ENCODE peak calls at places on chromosomes 12 and 14, in ten cellular contexts. One of them, this sample, is unnamed.

GRCh38 chr12:87768884-87769283 is 260.3 kb downstream of the C12orf50 start:
- DNase-seq in NT2/D1: no peak
- DNase-seq in breast epithelium: no peak
- DNase-seq in activated CD8-positive, alpha-beta memory T cell treated with anti-CD3 and anti-CD28 coated beads for 24 hours: no peak
- DNase-seq in CD4-positive, CD25-positive, alpha-beta regulatory T cell: no peak
- DNase-seq in ELR: no peak
- DNase-seq in left ventricle myocardium superior: no peak
- DNase-seq in fibroblast of lung: no peak
- DNase-seq in activated T-helper 1 cell treated with anti-CD3 and anti-CD28 coated beads, Interleukin-12 subunit alpha, Interleukin-12 subunit beta, Interleukin-2, Interleukin-4 antibody, amounts not matched to agents 30 ng/mL and 10 ng/mL and 1 ng/mL, durations not matched to agents 14 hours and 24 hours and 36 hours: no peak
- DNase-seq in GDM1: no peak
- DNase-seq in this sample: no peak

GRCh38 chr12:32615441-32615840 is 63.7 kb upstream of the DNM1L start:
- DNase-seq in NT2/D1: no peak
- DNase-seq in breast epithelium: no peak
- DNase-seq in activated CD8-positive, alpha-beta memory T cell treated with anti-CD3 and anti-CD28 coated beads for 24 hours: no peak
- DNase-seq in CD4-positive, CD25-positive, alpha-beta regulatory T cell: no peak
- DNase-seq in ELR: no peak
- DNase-seq in left ventricle myocardium superior: no peak
- DNase-seq in fibroblast of lung: no peak
- DNase-seq in activated T-helper 1 cell treated with anti-CD3 and anti-CD28 coated beads, Interleukin-12 subunit alpha, Interleukin-12 subunit beta, Interleukin-2, Interleukin-4 antibody, amounts not matched to agents 30 ng/mL and 10 ng/mL and 1 ng/mL, durations not matched to agents 14 hours and 24 hours and 36 hours: no peak
- DNase-seq in GDM1: no peak
- DNase-seq in this sample: no peak

GRCh38 chr12:22190-22529 is 44.4 kb upstream of the IQSEC3 start:
- DNase-seq in NT2/D1: no peak
- DNase-seq in breast epithelium: no peak
- DNase-seq in activated CD8-positive, alpha-beta memory T cell treated with anti-CD3 and anti-CD28 coated beads for 24 hours: no peak
- DNase-seq in CD4-positive, CD25-positive, alpha-beta regulatory T cell: peak; percentile 23
- DNase-seq in ELR: no peak
- DNase-seq in left ventricle myocardium superior: no peak
- DNase-seq in fibroblast of lung: no peak
- DNase-seq in activated T-helper 1 cell treated with anti-CD3 and anti-CD28 coated beads, Interleukin-12 subunit alpha, Interleukin-12 subunit beta, Interleukin-2, Interleukin-4 antibody, amounts not matched to agents 30 ng/mL and 10 ng/mL and 1 ng/mL, durations not matched to agents 14 hours and 24 hours and 36 hours: no peak
- DNase-seq in GDM1: no peak
- DNase-seq in this sample: no peak

GRCh38 chr12:101713059-101713682 is 15.7 kb downstream of the CHPT1 start:
- DNase-seq in NT2/D1: no peak
- DNase-seq in breast epithelium: no peak
- DNase-seq in activated CD8-positive, alpha-beta memory T cell treated with anti-CD3 and anti-CD28 coated beads for 24 hours: no peak
- DNase-seq in CD4-positive, CD25-positive, alpha-beta regulatory T cell: no peak
- DNase-seq in ELR: no peak
- DNase-seq in left ventricle myocardium superior: peak; percentile 44
- DNase-seq in fibroblast of lung: no peak
- DNase-seq in activated T-helper 1 cell treated with anti-CD3 and anti-CD28 coated beads, Interleukin-12 subunit alpha, Interleukin-12 subunit beta, Interleukin-2, Interleukin-4 antibody, amounts not matched to agents 30 ng/mL and 10 ng/mL and 1 ng/mL, durations not matched to agents 14 hours and 24 hours and 36 hours: no peak
- DNase-seq in GDM1: no peak
- DNase-seq in this sample: peak; percentile 22

GRCh38 chr12:108826807-108827721 is 30.3 kb downstream of the SSH1 start:
- DNase-seq in NT2/D1: no peak
- DNase-seq in breast epithelium: no peak
- DNase-seq in activated CD8-positive, alpha-beta memory T cell treated with anti-CD3 and anti-CD28 coated beads for 24 hours: no peak
- DNase-seq in CD4-positive, CD25-positive, alpha-beta regulatory T cell: no peak
- DNase-seq in ELR: peak; percentile 58
- DNase-seq in left ventricle myocardium superior: no peak
- DNase-seq in fibroblast of lung: peak; percentile 79
- DNase-seq in activated T-helper 1 cell treated with anti-CD3 and anti-CD28 coated beads, Interleukin-12 subunit alpha, Interleukin-12 subunit beta, Interleukin-2, Interleukin-4 antibody, amounts not matched to agents 30 ng/mL and 10 ng/mL and 1 ng/mL, durations not matched to agents 14 hours and 24 hours and 36 hours: no peak
- DNase-seq in GDM1: no peak
- DNase-seq in this sample: no peak

GRCh38 chr12:101920906-101921305 is 43.5 kb downstream of the DRAM1 start:
- DNase-seq in NT2/D1: no peak
- DNase-seq in breast epithelium: no peak
- DNase-seq in activated CD8-positive, alpha-beta memory T cell treated with anti-CD3 and anti-CD28 coated beads for 24 hours: no peak
- DNase-seq in CD4-positive, CD25-positive, alpha-beta regulatory T cell: no peak
- DNase-seq in ELR: no peak
- DNase-seq in left ventricle myocardium superior: no peak
- DNase-seq in fibroblast of lung: peak; percentile 57
- DNase-seq in activated T-helper 1 cell treated with anti-CD3 and anti-CD28 coated beads, Interleukin-12 subunit alpha, Interleukin-12 subunit beta, Interleukin-2, Interleukin-4 antibody, amounts not matched to agents 30 ng/mL and 10 ng/mL and 1 ng/mL, durations not matched to agents 14 hours and 24 hours and 36 hours: no peak
- DNase-seq in GDM1: no peak
- DNase-seq in this sample: no peak

GRCh38 chr12:46497739-46498138 is 125.2 kb upstream of the SLC38A2 start:
- DNase-seq in NT2/D1: no peak
- DNase-seq in breast epithelium: no peak
- DNase-seq in activated CD8-positive, alpha-beta memory T cell treated with anti-CD3 and anti-CD28 coated beads for 24 hours: no peak
- DNase-seq in CD4-positive, CD25-positive, alpha-beta regulatory T cell: no peak
- DNase-seq in ELR: no peak
- DNase-seq in left ventricle myocardium superior: no peak
- DNase-seq in fibroblast of lung: no peak
- DNase-seq in activated T-helper 1 cell treated with anti-CD3 and anti-CD28 coated beads, Interleukin-12 subunit alpha, Interleukin-12 subunit beta, Interleukin-2, Interleukin-4 antibody, amounts not matched to agents 30 ng/mL and 10 ng/mL and 1 ng/mL, durations not matched to agents 14 hours and 24 hours and 36 hours: no peak
- DNase-seq in GDM1: no peak
- DNase-seq in this sample: no peak

GRCh38 chr12:132084681-132085635 is 59.2 kb downstream of the DDX51 start:
- DNase-seq in NT2/D1: no peak
- DNase-seq in breast epithelium: no peak
- DNase-seq in activated CD8-positive, alpha-beta memory T cell treated with anti-CD3 and anti-CD28 coated beads for 24 hours: peak; percentile 77
- DNase-seq in CD4-positive, CD25-positive, alpha-beta regulatory T cell: peak; percentile 58
- DNase-seq in ELR: peak; percentile 79
- DNase-seq in left ventricle myocardium superior: peak; percentile 79
- DNase-seq in fibroblast of lung: peak; percentile 42
- DNase-seq in activated T-helper 1 cell treated with anti-CD3 and anti-CD28 coated beads, Interleukin-12 subunit alpha, Interleukin-12 subunit beta, Interleukin-2, Interleukin-4 antibody, amounts not matched to agents 30 ng/mL and 10 ng/mL and 1 ng/mL, durations not matched to agents 14 hours and 24 hours and 36 hours: peak; percentile 41
- DNase-seq in GDM1: peak; percentile 18
- DNase-seq in this sample: peak; percentile 26

GRCh38 chr14:58607571-58608317 is 30.0 kb upstream of the DACT1 start:
- DNase-seq in NT2/D1: no peak
- DNase-seq in breast epithelium: no peak
- DNase-seq in activated CD8-positive, alpha-beta memory T cell treated with anti-CD3 and anti-CD28 coated beads for 24 hours: no peak
- DNase-seq in CD4-positive, CD25-positive, alpha-beta regulatory T cell: no peak
- DNase-seq in ELR: peak; percentile 85
- DNase-seq in left ventricle myocardium superior: no peak
- DNase-seq in fibroblast of lung: peak; percentile 83
- DNase-seq in activated T-helper 1 cell treated with anti-CD3 and anti-CD28 coated beads, Interleukin-12 subunit alpha, Interleukin-12 subunit beta, Interleukin-2, Interleukin-4 antibody, amounts not matched to agents 30 ng/mL and 10 ng/mL and 1 ng/mL, durations not matched to agents 14 hours and 24 hours and 36 hours: no peak
- DNase-seq in GDM1: no peak
- DNase-seq in this sample: peak; percentile 42

GRCh38 chr12:3261782-3262359 is 184.7 kb downstream of the TSPAN9 start:
- DNase-seq in NT2/D1: no peak
- DNase-seq in breast epithelium: no peak
- DNase-seq in activated CD8-positive, alpha-beta memory T cell treated with anti-CD3 and anti-CD28 coated beads for 24 hours: no peak
- DNase-seq in CD4-positive, CD25-positive, alpha-beta regulatory T cell: no peak
- DNase-seq in ELR: no peak
- DNase-seq in left ventricle myocardium superior: no peak
- DNase-seq in fibroblast of lung: no peak
- DNase-seq in activated T-helper 1 cell treated with anti-CD3 and anti-CD28 coated beads, Interleukin-12 subunit alpha, Interleukin-12 subunit beta, Interleukin-2, Interleukin-4 antibody, amounts not matched to agents 30 ng/mL and 10 ng/mL and 1 ng/mL, durations not matched to agents 14 hours and 24 hours and 36 hours: no peak
- DNase-seq in GDM1: no peak
- DNase-seq in this sample: peak; percentile 9

GRCh38 chr12:6213969-6214368 is 13.8 kb downstream of the CD9 start:
- DNase-seq in NT2/D1: no peak
- DNase-seq in breast epithelium: no peak
- DNase-seq in activated CD8-positive, alpha-beta memory T cell treated with anti-CD3 and anti-CD28 coated beads for 24 hours: no peak
- DNase-seq in CD4-positive, CD25-positive, alpha-beta regulatory T cell: no peak
- DNase-seq in ELR: no peak
- DNase-seq in left ventricle myocardium superior: no peak
- DNase-seq in fibroblast of lung: no peak
- DNase-seq in activated T-helper 1 cell treated with anti-CD3 and anti-CD28 coated beads, Interleukin-12 subunit alpha, Interleukin-12 subunit beta, Interleukin-2, Interleukin-4 antibody, amounts not matched to agents 30 ng/mL and 10 ng/mL and 1 ng/mL, durations not matched to agents 14 hours and 24 hours and 36 hours: no peak
- DNase-seq in GDM1: no peak
- DNase-seq in this sample: no peak

GRCh38 chr12:55043542-55043941 is 23.8 kb downstream of the NEUROD4 start:
- DNase-seq in NT2/D1: no peak
- DNase-seq in breast epithelium: no peak
- DNase-seq in activated CD8-positive, alpha-beta memory T cell treated with anti-CD3 and anti-CD28 coated beads for 24 hours: no peak
- DNase-seq in CD4-positive, CD25-positive, alpha-beta regulatory T cell: no peak
- DNase-seq in ELR: no peak
- DNase-seq in left ventricle myocardium superior: no peak
- DNase-seq in fibroblast of lung: no peak
- DNase-seq in activated T-helper 1 cell treated with anti-CD3 and anti-CD28 coated beads, Interleukin-12 subunit alpha, Interleukin-12 subunit beta, Interleukin-2, Interleukin-4 antibody, amounts not matched to agents 30 ng/mL and 10 ng/mL and 1 ng/mL, durations not matched to agents 14 hours and 24 hours and 36 hours: no peak
- DNase-seq in GDM1: no peak
- DNase-seq in this sample: no peak

GRCh38 chr12:27965966-27966365 is 6.6 kb downstream of the PTHLH start:
- DNase-seq in NT2/D1: no peak
- DNase-seq in breast epithelium: no peak
- DNase-seq in activated CD8-positive, alpha-beta memory T cell treated with anti-CD3 and anti-CD28 coated beads for 24 hours: no peak
- DNase-seq in CD4-positive, CD25-positive, alpha-beta regulatory T cell: no peak
- DNase-seq in ELR: peak; percentile 85
- DNase-seq in left ventricle myocardium superior: no peak
- DNase-seq in fibroblast of lung: peak; percentile 62
- DNase-seq in activated T-helper 1 cell treated with anti-CD3 and anti-CD28 coated beads, Interleukin-12 subunit alpha, Interleukin-12 subunit beta, Interleukin-2, Interleukin-4 antibody, amounts not matched to agents 30 ng/mL and 10 ng/mL and 1 ng/mL, durations not matched to agents 14 hours and 24 hours and 36 hours: no peak
- DNase-seq in GDM1: no peak
- DNase-seq in this sample: no peak

GRCh38 chr14:40870252-40870651 is 736.4 kb upstream of the LRFN5 start:
- DNase-seq in NT2/D1: no peak
- DNase-seq in breast epithelium: no peak
- DNase-seq in activated CD8-positive, alpha-beta memory T cell treated with anti-CD3 and anti-CD28 coated beads for 24 hours: no peak
- DNase-seq in CD4-positive, CD25-positive, alpha-beta regulatory T cell: no peak
- DNase-seq in ELR: no peak
- DNase-seq in left ventricle myocardium superior: no peak
- DNase-seq in fibroblast of lung: no peak
- DNase-seq in activated T-helper 1 cell treated with anti-CD3 and anti-CD28 coated beads, Interleukin-12 subunit alpha, Interleukin-12 subunit beta, Interleukin-2, Interleukin-4 antibody, amounts not matched to agents 30 ng/mL and 10 ng/mL and 1 ng/mL, durations not matched to agents 14 hours and 24 hours and 36 hours: no peak
- DNase-seq in GDM1: no peak
- DNase-seq in this sample: no peak

GRCh38 chr12:106359620-106360399 is 2.3 kb downstream of the POLR3B start:
- DNase-seq in NT2/D1: no peak
- DNase-seq in breast epithelium: no peak
- DNase-seq in activated CD8-positive, alpha-beta memory T cell treated with anti-CD3 and anti-CD28 coated beads for 24 hours: no peak
- DNase-seq in CD4-positive, CD25-positive, alpha-beta regulatory T cell: no peak
- DNase-seq in ELR: no peak
- DNase-seq in left ventricle myocardium superior: no peak
- DNase-seq in fibroblast of lung: no peak
- DNase-seq in activated T-helper 1 cell treated with anti-CD3 and anti-CD28 coated beads, Interleukin-12 subunit alpha, Interleukin-12 subunit beta, Interleukin-2, Interleukin-4 antibody, amounts not matched to agents 30 ng/mL and 10 ng/mL and 1 ng/mL, durations not matched to agents 14 hours and 24 hours and 36 hours: no peak
- DNase-seq in GDM1: no peak
- DNase-seq in this sample: no peak

GRCh38 chr12:91182664-91183455 is at the start of gene DCN:
- DNase-seq in NT2/D1: no peak
- DNase-seq in breast epithelium: no peak
- DNase-seq in activated CD8-positive, alpha-beta memory T cell treated with anti-CD3 and anti-CD28 coated beads for 24 hours: no peak
- DNase-seq in CD4-positive, CD25-positive, alpha-beta regulatory T cell: no peak
- DNase-seq in ELR: peak; percentile 10
- DNase-seq in left ventricle myocardium superior: no peak
- DNase-seq in fibroblast of lung: peak; percentile 72
- DNase-seq in activated T-helper 1 cell treated with anti-CD3 and anti-CD28 coated beads, Interleukin-12 subunit alpha, Interleukin-12 subunit beta, Interleukin-2, Interleukin-4 antibody, amounts not matched to agents 30 ng/mL and 10 ng/mL and 1 ng/mL, durations not matched to agents 14 hours and 24 hours and 36 hours: no peak
- DNase-seq in GDM1: no peak
- DNase-seq in this sample: peak; percentile 30

GRCh38 chr12:113061061-113061694 is 4.6 kb downstream of the DTX1 start:
- DNase-seq in NT2/D1: no peak
- DNase-seq in breast epithelium: no peak
- DNase-seq in activated CD8-positive, alpha-beta memory T cell treated with anti-CD3 and anti-CD28 coated beads for 24 hours: no peak
- DNase-seq in CD4-positive, CD25-positive, alpha-beta regulatory T cell: no peak
- DNase-seq in ELR: no peak
- DNase-seq in left ventricle myocardium superior: no peak
- DNase-seq in fibroblast of lung: no peak
- DNase-seq in activated T-helper 1 cell treated with anti-CD3 and anti-CD28 coated beads, Interleukin-12 subunit alpha, Interleukin-12 subunit beta, Interleukin-2, Interleukin-4 antibody, amounts not matched to agents 30 ng/mL and 10 ng/mL and 1 ng/mL, durations not matched to agents 14 hours and 24 hours and 36 hours: no peak
- DNase-seq in GDM1: no peak
- DNase-seq in this sample: no peak

GRCh38 chr12:96350982-96351381 is 49.3 kb downstream of the CDK17 start:
- DNase-seq in NT2/D1: no peak
- DNase-seq in breast epithelium: no peak
- DNase-seq in activated CD8-positive, alpha-beta memory T cell treated with anti-CD3 and anti-CD28 coated beads for 24 hours: no peak
- DNase-seq in CD4-positive, CD25-positive, alpha-beta regulatory T cell: no peak
- DNase-seq in ELR: peak; percentile 34
- DNase-seq in left ventricle myocardium superior: no peak
- DNase-seq in fibroblast of lung: no peak
- DNase-seq in activated T-helper 1 cell treated with anti-CD3 and anti-CD28 coated beads, Interleukin-12 subunit alpha, Interleukin-12 subunit beta, Interleukin-2, Interleukin-4 antibody, amounts not matched to agents 30 ng/mL and 10 ng/mL and 1 ng/mL, durations not matched to agents 14 hours and 24 hours and 36 hours: no peak
- DNase-seq in GDM1: no peak
- DNase-seq in this sample: no peak

GRCh38 chr14:79186523-79186922 is 1016.4 kb downstream of the NRXN3 start:
- DNase-seq in NT2/D1: no peak
- DNase-seq in breast epithelium: no peak
- DNase-seq in activated CD8-positive, alpha-beta memory T cell treated with anti-CD3 and anti-CD28 coated beads for 24 hours: no peak
- DNase-seq in CD4-positive, CD25-positive, alpha-beta regulatory T cell: no peak
- DNase-seq in ELR: peak; percentile 1
- DNase-seq in left ventricle myocardium superior: no peak
- DNase-seq in fibroblast of lung: peak; percentile 41
- DNase-seq in activated T-helper 1 cell treated with anti-CD3 and anti-CD28 coated beads, Interleukin-12 subunit alpha, Interleukin-12 subunit beta, Interleukin-2, Interleukin-4 antibody, amounts not matched to agents 30 ng/mL and 10 ng/mL and 1 ng/mL, durations not matched to agents 14 hours and 24 hours and 36 hours: no peak
- DNase-seq in GDM1: no peak
- DNase-seq in this sample: no peak

GRCh38 chr14:99946652-99947489 is 118.4 kb upstream of the EVL start:
- DNase-seq in NT2/D1: no peak
- DNase-seq in breast epithelium: no peak
- DNase-seq in activated CD8-positive, alpha-beta memory T cell treated with anti-CD3 and anti-CD28 coated beads for 24 hours: peak; percentile 83
- DNase-seq in CD4-positive, CD25-positive, alpha-beta regulatory T cell: peak; percentile 33
- DNase-seq in ELR: peak; percentile 46
- DNase-seq in left ventricle myocardium superior: no peak
- DNase-seq in fibroblast of lung: no peak
- DNase-seq in activated T-helper 1 cell treated with anti-CD3 and anti-CD28 coated beads, Interleukin-12 subunit alpha, Interleukin-12 subunit beta, Interleukin-2, Interleukin-4 antibody, amounts not matched to agents 30 ng/mL and 10 ng/mL and 1 ng/mL, durations not matched to agents 14 hours and 24 hours and 36 hours: peak; percentile 26
- DNase-seq in GDM1: no peak
- DNase-seq in this sample: no peak

GRCh38 chr12:108090107-108090899 is 38.8 kb upstream of the WSCD2 start:
- DNase-seq in NT2/D1: peak; percentile 40
- DNase-seq in breast epithelium: no peak
- DNase-seq in activated CD8-positive, alpha-beta memory T cell treated with anti-CD3 and anti-CD28 coated beads for 24 hours: no peak
- DNase-seq in CD4-positive, CD25-positive, alpha-beta regulatory T cell: no peak
- DNase-seq in ELR: no peak
- DNase-seq in left ventricle myocardium superior: no peak
- DNase-seq in fibroblast of lung: no peak
- DNase-seq in activated T-helper 1 cell treated with anti-CD3 and anti-CD28 coated beads, Interleukin-12 subunit alpha, Interleukin-12 subunit beta, Interleukin-2, Interleukin-4 antibody, amounts not matched to agents 30 ng/mL and 10 ng/mL and 1 ng/mL, durations not matched to agents 14 hours and 24 hours and 36 hours: no peak
- DNase-seq in GDM1: no peak
- DNase-seq in this sample: no peak

GRCh38 chr14:32134448-32135070 is 57.5 kb downstream of the ARHGAP5 start:
- DNase-seq in NT2/D1: no peak
- DNase-seq in breast epithelium: no peak
- DNase-seq in activated CD8-positive, alpha-beta memory T cell treated with anti-CD3 and anti-CD28 coated beads for 24 hours: no peak
- DNase-seq in CD4-positive, CD25-positive, alpha-beta regulatory T cell: no peak
- DNase-seq in ELR: peak; percentile 74
- DNase-seq in left ventricle myocardium superior: no peak
- DNase-seq in fibroblast of lung: peak; percentile 67
- DNase-seq in activated T-helper 1 cell treated with anti-CD3 and anti-CD28 coated beads, Interleukin-12 subunit alpha, Interleukin-12 subunit beta, Interleukin-2, Interleukin-4 antibody, amounts not matched to agents 30 ng/mL and 10 ng/mL and 1 ng/mL, durations not matched to agents 14 hours and 24 hours and 36 hours: no peak
- DNase-seq in GDM1: no peak
- DNase-seq in this sample: no peak

GRCh38 chr12:1594045-1594294 is 411 bp downstream of the FBXL14 start:
- DNase-seq in NT2/D1: peak; percentile 75
- DNase-seq in breast epithelium: no peak
- DNase-seq in activated CD8-positive, alpha-beta memory T cell treated with anti-CD3 and anti-CD28 coated beads for 24 hours: no peak
- DNase-seq in CD4-positive, CD25-positive, alpha-beta regulatory T cell: peak; percentile 80
- DNase-seq in ELR: peak; percentile 82
- DNase-seq in left ventricle myocardium superior: no peak
- DNase-seq in fibroblast of lung: peak; percentile 64
- DNase-seq in activated T-helper 1 cell treated with anti-CD3 and anti-CD28 coated beads, Interleukin-12 subunit alpha, Interleukin-12 subunit beta, Interleukin-2, Interleukin-4 antibody, amounts not matched to agents 30 ng/mL and 10 ng/mL and 1 ng/mL, durations not matched to agents 14 hours and 24 hours and 36 hours: no peak
- DNase-seq in GDM1: peak; percentile 70
- DNase-seq in this sample: no peak

GRCh38 chr14:83583201-83583600 is 1946.7 kb upstream of the FLRT2 start:
- DNase-seq in NT2/D1: no peak
- DNase-seq in breast epithelium: no peak
- DNase-seq in activated CD8-positive, alpha-beta memory T cell treated with anti-CD3 and anti-CD28 coated beads for 24 hours: no peak
- DNase-seq in CD4-positive, CD25-positive, alpha-beta regulatory T cell: no peak
- DNase-seq in ELR: no peak
- DNase-seq in left ventricle myocardium superior: no peak
- DNase-seq in fibroblast of lung: no peak
- DNase-seq in activated T-helper 1 cell treated with anti-CD3 and anti-CD28 coated beads, Interleukin-12 subunit alpha, Interleukin-12 subunit beta, Interleukin-2, Interleukin-4 antibody, amounts not matched to agents 30 ng/mL and 10 ng/mL and 1 ng/mL, durations not matched to agents 14 hours and 24 hours and 36 hours: no peak
- DNase-seq in GDM1: no peak
- DNase-seq in this sample: no peak

GRCh38 chr14:50763386-50764007 is 67.5 kb downstream of the NIN start:
- DNase-seq in NT2/D1: no peak
- DNase-seq in breast epithelium: no peak
- DNase-seq in activated CD8-positive, alpha-beta memory T cell treated with anti-CD3 and anti-CD28 coated beads for 24 hours: no peak
- DNase-seq in CD4-positive, CD25-positive, alpha-beta regulatory T cell: no peak
- DNase-seq in ELR: peak; percentile 82
- DNase-seq in left ventricle myocardium superior: no peak
- DNase-seq in fibroblast of lung: peak; percentile 88
- DNase-seq in activated T-helper 1 cell treated with anti-CD3 and anti-CD28 coated beads, Interleukin-12 subunit alpha, Interleukin-12 subunit beta, Interleukin-2, Interleukin-4 antibody, amounts not matched to agents 30 ng/mL and 10 ng/mL and 1 ng/mL, durations not matched to agents 14 hours and 24 hours and 36 hours: no peak
- DNase-seq in GDM1: no peak
- DNase-seq in this sample: peak; percentile 85

GRCh38 chr14:96762650-96763049 is 34.5 kb upstream of the VRK1 start:
- DNase-seq in NT2/D1: peak; percentile 25
- DNase-seq in breast epithelium: no peak
- DNase-seq in activated CD8-positive, alpha-beta memory T cell treated with anti-CD3 and anti-CD28 coated beads for 24 hours: peak; percentile 49
- DNase-seq in CD4-positive, CD25-positive, alpha-beta regulatory T cell: peak; percentile 75
- DNase-seq in ELR: peak; percentile 78
- DNase-seq in left ventricle myocardium superior: no peak
- DNase-seq in fibroblast of lung: peak; percentile 50
- DNase-seq in activated T-helper 1 cell treated with anti-CD3 and anti-CD28 coated beads, Interleukin-12 subunit alpha, Interleukin-12 subunit beta, Interleukin-2, Interleukin-4 antibody, amounts not matched to agents 30 ng/mL and 10 ng/mL and 1 ng/mL, durations not matched to agents 14 hours and 24 hours and 36 hours: peak; percentile 4
- DNase-seq in GDM1: peak; percentile 23
- DNase-seq in this sample: no peak

GRCh38 chr12:58465418-58465817 is 454.9 kb downstream of the LRIG3 start:
- DNase-seq in NT2/D1: no peak
- DNase-seq in breast epithelium: no peak
- DNase-seq in activated CD8-positive, alpha-beta memory T cell treated with anti-CD3 and anti-CD28 coated beads for 24 hours: no peak
- DNase-seq in CD4-positive, CD25-positive, alpha-beta regulatory T cell: no peak
- DNase-seq in ELR: peak; percentile 30
- DNase-seq in left ventricle myocardium superior: no peak
- DNase-seq in fibroblast of lung: peak; percentile 50
- DNase-seq in activated T-helper 1 cell treated with anti-CD3 and anti-CD28 coated beads, Interleukin-12 subunit alpha, Interleukin-12 subunit beta, Interleukin-2, Interleukin-4 antibody, amounts not matched to agents 30 ng/mL and 10 ng/mL and 1 ng/mL, durations not matched to agents 14 hours and 24 hours and 36 hours: no peak
- DNase-seq in GDM1: no peak
- DNase-seq in this sample: no peak

GRCh38 chr12:75245108-75245507 is 35.5 kb upstream of the KCNC2 start:
- DNase-seq in NT2/D1: no peak
- DNase-seq in breast epithelium: no peak
- DNase-seq in activated CD8-positive, alpha-beta memory T cell treated with anti-CD3 and anti-CD28 coated beads for 24 hours: no peak
- DNase-seq in CD4-positive, CD25-positive, alpha-beta regulatory T cell: no peak
- DNase-seq in ELR: no peak
- DNase-seq in left ventricle myocardium superior: no peak
- DNase-seq in fibroblast of lung: no peak
- DNase-seq in activated T-helper 1 cell treated with anti-CD3 and anti-CD28 coated beads, Interleukin-12 subunit alpha, Interleukin-12 subunit beta, Interleukin-2, Interleukin-4 antibody, amounts not matched to agents 30 ng/mL and 10 ng/mL and 1 ng/mL, durations not matched to agents 14 hours and 24 hours and 36 hours: no peak
- DNase-seq in GDM1: no peak
- DNase-seq in this sample: no peak